ENCODE peak calls at places on chromosomes 2 and 18, in seven cellular contexts. Q, B, U, K, O, L and J are unnamed samples.

GRCh38 chr2:169982929-169983328 is 155.7 kb downstream of the UBR3 start:
- DNase-seq in Q (no peak), B (no peak), U (no peak), K (no peak), O (no peak), L (no peak), J (no peak)

GRCh38 chr2:186348200-186348599 is 137.9 kb upstream of the ZC3H15 start:
- DNase-seq in Q (peak), B (no peak), U (peak), K (no peak), O (peak), L (no peak), J (no peak)

GRCh38 chr18:13269599-13270011 is 51.0 kb downstream of the LDLRAD4 start:
- DNase-seq in Q (no peak), B (no peak), U (peak), K (peak), O (no peak), L (peak), J (no peak)

GRCh38 chr2:120869659-120870466 is 134.2 kb downstream of the GLI2 start:
- DNase-seq in Q (no peak), B (no peak), U (no peak), K (no peak), O (no peak), L (peak), J (no peak)

GRCh38 chr2:1739961-1740713 is 4.2 kb downstream of the PXDN start:
- DNase-seq in Q (peak), B (no peak), U (no peak), K (no peak), O (peak), L (peak), J (no peak)

GRCh38 chr2:237932731-237933131 is 34.1 kb upstream of the UBE2F start:
- DNase-seq in Q (peak), B (peak), U (peak), K (no peak), O (peak), L (no peak), J (no peak)

GRCh38 chr18:3230401-3231334 is 10.9 kb upstream of the MYOM1 start:
- DNase-seq in Q (peak), B (no peak), U (no peak), K (no peak), O (peak), L (no peak), J (no peak)

GRCh38 chr2:69770193-69770702 is 28.3 kb downstream of the ANXA4 start:
- DNase-seq in Q (peak), B (peak), U (peak), K (no peak), O (peak), L (no peak), J (peak)

GRCh38 chr2:161676902-161677496 is 52.8 kb downstream of the SLC4A10 start:
- DNase-seq in Q (no peak), B (no peak), U (no peak), K (no peak), O (no peak), L (no peak), J (no peak)

GRCh38 chr18:57975805-57976204 is 68.2 kb upstream of the NEDD4L start:
- DNase-seq in Q (no peak), B (no peak), U (no peak), K (no peak), O (no peak), L (no peak), J (no peak)

GRCh38 chr2:127193948-127194267 is 26.2 kb downstream of the CYP27C1 start:
- DNase-seq in Q (peak), B (peak), U (peak), K (no peak), O (peak), L (no peak), J (no peak)

GRCh38 chr2:157246212-157247067 is 11.1 kb upstream of the GALNT5 start:
- DNase-seq in Q (peak), B (peak), U (peak), K (no peak), O (peak), L (no peak), J (no peak)

GRCh38 chr2:196468394-196468793 is 171.1 kb upstream of the CCDC150 start:
- DNase-seq in Q (no peak), B (no peak), U (no peak), K (peak), O (no peak), L (no peak), J (no peak)

GRCh38 chr2:20877944-20878343 is 55.0 kb upstream of the LDAH start:
- DNase-seq in Q (peak), B (peak), U (no peak), K (no peak), O (peak), L (no peak), J (no peak)

GRCh38 chr2:180374502-180375281 is 367.6 kb upstream of the CWC22 start:
- DNase-seq in Q (no peak), B (no peak), U (no peak), K (no peak), O (peak), L (no peak), J (no peak)

GRCh38 chr2:241036964-241037421 is 38.6 kb downstream of the SNED1 start:
- DNase-seq in Q (no peak), B (no peak), U (no peak), K (peak), O (no peak), L (peak), J (no peak)

GRCh38 chr2:20611077-20611843 is 39.6 kb downstream of the HS1BP3 start:
- DNase-seq in Q (peak), B (peak), U (peak), K (peak), O (peak), L (peak), J (no peak)

GRCh38 chr2:109126501-109126860 is 2.5 kb upstream of the SH3RF3 start:
- DNase-seq in Q (peak), B (no peak), U (peak), K (no peak), O (peak), L (no peak), J (no peak)

GRCh38 chr2:195488567-195488966 is 168.5 kb upstream of the SLC39A10 start:
- DNase-seq in Q (no peak), B (no peak), U (no peak), K (no peak), O (no peak), L (no peak), J (no peak)

GRCh38 chr18:26511339-26512071 is 36.8 kb downstream of the KCTD1 start:
- DNase-seq in Q (no peak), B (no peak), U (no peak), K (no peak), O (no peak), L (no peak), J (no peak)

GRCh38 chr2:108911807-108912628 is 77.0 kb downstream of the EDAR start:
- DNase-seq in Q (no peak), B (no peak), U (no peak), K (no peak), O (no peak), L (peak), J (no peak)

DNA sequence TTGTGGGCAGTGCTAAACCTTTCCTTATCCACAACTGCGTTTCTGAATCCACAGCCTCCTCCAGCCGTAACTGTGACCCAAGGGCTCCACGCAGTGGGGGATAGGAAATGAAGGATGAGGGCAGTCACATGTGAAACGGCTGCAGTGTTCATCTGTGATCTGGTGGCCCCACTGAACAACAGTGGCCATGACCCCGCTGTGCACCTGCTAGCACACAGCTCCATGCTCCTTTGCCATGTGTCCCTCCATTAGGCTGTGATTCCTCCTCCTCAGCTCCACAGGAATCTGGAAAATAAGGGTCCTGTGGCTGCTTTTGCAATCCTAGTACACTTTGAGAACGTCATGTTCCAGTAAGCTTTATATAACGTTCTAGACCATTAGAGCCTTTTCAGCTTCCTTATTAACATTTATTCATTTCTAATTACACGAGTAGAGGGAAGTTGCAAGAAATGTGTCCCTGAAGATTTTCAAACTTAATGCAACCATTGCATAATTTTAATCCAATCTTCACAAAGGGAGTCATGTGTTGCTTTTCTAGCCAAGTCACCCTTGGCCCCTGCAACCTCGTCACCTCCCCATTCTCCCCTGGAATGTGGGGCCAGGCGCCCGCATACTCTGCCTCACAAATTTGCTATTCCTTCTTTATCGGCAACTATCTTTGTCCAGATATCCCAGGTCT is 7.1 kb upstream of the NAPG start:
- DNase-seq in Q (peak), B (no peak), U (peak), K (peak), O (peak), L (peak), J (no peak)
- TF ChIP-seq CTCF in Q (peak), B (peak), U (peak), K (no peak), O (peak), L (no peak), J (no peak)

DNA sequence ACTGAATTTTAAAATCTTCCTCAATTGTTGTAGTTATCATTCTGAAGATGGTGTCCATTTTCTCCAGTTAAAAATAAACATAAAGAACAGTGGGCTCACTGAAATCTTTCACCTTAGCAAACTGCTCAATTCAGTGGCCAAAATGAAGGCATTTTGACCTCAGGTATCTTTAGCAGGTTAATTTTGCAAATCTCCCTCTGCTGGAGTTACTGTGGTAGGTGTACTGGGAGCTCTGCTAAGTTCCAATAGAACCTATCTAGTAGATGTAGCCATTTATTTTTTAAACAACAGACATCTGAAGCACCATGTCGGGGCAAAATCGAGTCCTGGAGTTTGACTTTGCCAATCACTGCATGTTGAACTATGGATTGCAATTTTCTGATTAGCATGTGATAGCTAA is 177.1 kb downstream of the IRS1 start:
- DNase-seq in Q (no peak), B (no peak), U (no peak), K (no peak), O (no peak), L (no peak), J (no peak)
- TF ChIP-seq CTCF in Q (peak), B (no peak), U (no peak), K (peak), O (peak), L (peak), J (no peak)

DNA sequence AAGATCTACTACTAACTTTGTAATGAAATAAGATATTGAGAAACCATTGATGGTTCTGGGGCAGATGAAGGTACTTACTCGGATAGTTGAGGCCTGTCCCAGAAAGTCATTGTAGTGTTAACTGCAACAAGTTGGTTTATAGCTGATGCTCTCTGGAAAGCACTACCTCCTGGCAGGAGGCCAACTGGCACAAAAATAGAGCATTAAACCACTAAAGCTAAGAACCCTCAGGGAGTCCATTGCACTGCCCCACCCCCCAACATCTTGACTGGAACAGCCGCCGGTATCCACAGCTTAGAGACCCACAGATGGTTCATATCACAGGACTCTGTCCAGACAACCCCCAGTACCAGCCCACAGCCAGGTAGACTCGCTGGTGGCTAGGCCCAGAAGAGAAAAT is 552.4 kb upstream of the CRIM1 start:
- DNase-seq in Q (no peak), B (no peak), U (no peak), K (no peak), O (no peak), L (no peak), J (no peak)
- TF ChIP-seq CTCF in Q (no peak), B (no peak), U (no peak), K (no peak), O (no peak), L (no peak), J (no peak)

DNA sequence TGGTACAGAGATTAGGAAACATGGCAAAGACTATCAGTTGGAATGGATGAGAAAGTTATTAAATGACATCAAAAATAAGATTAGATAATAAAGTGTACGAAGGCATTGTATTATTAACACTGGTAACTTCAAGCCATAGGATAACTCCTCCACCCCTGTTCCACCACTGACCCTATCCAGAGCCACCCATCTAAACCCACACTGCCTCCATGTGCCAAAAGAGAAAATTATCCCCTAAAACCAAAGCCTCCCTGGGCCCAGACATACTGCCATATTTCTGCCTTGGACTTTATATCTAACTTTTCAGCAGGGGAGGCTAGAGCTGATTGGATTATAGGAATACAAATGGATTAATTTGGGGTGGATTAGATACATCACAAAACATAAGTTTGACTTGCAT is 443.7 kb downstream of the BCL11A start:
- DNase-seq in Q (no peak), B (no peak), U (no peak), K (no peak), O (no peak), L (no peak), J (no peak)
- TF ChIP-seq CTCF in Q (no peak), B (no peak), U (no peak), K (no peak), O (no peak), L (no peak), J (no peak)

DNA sequence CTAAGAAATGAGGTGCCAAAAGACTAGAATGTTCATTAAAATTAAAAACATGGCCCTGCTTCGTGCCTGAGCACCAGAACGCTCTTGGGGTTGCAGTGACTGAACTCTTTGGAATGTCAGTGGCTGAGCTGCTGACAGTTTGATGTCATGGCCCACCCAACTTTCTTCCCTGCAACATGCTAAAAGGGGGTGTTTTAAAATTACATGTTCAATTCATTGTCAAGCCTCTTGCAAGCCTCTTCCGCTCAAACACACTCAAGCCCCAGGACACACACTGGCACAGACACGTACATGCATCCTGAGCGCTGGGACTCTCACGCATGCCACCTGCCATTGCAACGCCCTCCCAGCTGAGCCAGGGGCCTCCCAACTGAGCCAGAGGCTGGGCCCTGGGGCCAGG is 12.6 kb downstream of the RUFY4 start:
- DNase-seq in Q (peak), B (peak), U (peak), K (no peak), O (peak), L (no peak), J (no peak)
- TF ChIP-seq CTCF in Q (no peak), B (no peak), U (no peak), K (no peak), O (no peak), L (no peak), J (no peak)

DNA sequence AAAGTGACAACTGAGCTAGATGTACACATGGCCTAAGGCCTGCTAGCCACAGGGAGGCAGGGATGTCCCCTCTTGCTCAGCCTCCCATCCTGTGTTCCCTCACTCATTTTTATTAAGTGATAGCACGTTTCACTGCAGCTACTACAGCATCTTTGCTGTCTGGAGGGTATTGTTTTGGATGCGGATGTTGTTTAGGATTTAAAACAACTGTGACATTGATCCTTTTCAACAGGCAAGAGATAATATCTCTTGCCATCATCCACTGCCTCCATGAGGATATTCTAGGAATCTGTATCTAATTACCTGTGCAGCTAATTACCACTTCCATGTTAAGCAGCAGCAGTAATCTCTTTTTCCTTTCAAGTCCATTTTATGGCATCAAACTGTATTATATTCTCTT is 345.4 kb downstream of the PARD3B start:
- DNase-seq in Q (no peak), B (no peak), U (no peak), K (no peak), O (no peak), L (no peak), J (no peak)
- TF ChIP-seq CTCF in Q (no peak), B (no peak), U (no peak), K (no peak), O (no peak), L (no peak), J (no peak)

DNA sequence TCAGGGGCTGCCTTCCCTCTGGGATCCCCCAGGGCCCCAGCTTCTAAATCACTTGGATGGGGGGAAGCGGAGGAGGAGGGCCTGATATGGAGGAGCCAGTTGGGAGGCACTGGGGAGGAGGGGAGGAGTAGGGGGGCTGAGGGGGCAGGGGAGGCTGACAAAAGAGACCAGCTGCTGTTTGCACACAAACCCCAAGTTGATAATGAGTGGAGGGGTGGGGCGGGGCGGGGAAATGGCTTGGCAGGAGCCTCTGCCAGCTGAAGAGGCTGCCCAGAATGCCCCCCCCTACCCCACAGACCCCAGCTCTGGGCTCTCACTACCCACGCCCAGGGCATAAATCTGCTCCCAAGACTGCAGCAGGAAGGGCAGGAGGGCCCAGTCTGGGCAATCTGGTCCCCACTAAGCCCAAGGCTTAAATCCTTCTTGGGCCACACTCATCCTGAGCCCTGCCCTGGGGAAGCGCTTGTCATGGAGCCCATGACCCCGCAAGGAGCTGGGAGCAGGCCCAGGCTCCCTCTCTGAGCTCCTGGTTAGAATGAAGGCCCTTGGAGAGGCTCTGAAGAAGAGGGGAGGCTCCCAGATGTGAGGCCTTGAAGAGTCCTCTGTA is 24.9 kb upstream of the PTMA start:
- DNase-seq in Q (no peak), B (no peak), U (no peak), K (no peak), O (no peak), L (peak), J (no peak)
- TF ChIP-seq CTCF in Q (no peak), B (no peak), U (no peak), K (no peak), O (no peak), L (no peak), J (no peak)

GRCh38 chr2:229714736-229715541 is 584 bp upstream of the DNER start:
- DNase-seq in Q (peak), B (no peak), U (peak), K (peak), O (peak), L (peak), J (no peak)
- TF ChIP-seq CTCF in Q (no peak), B (peak), U (no peak), K (no peak), O (no peak), L (no peak), J (no peak)

GRCh38 chr18:31516432-31516831 is 18.5 kb downstream of the DSG2 start:
- DNase-seq in Q (no peak), B (no peak), U (no peak), K (no peak), O (no peak), L (no peak), J (no peak)
- TF ChIP-seq CTCF in Q (no peak), B (no peak), U (no peak), K (no peak), O (no peak), L (no peak), J (no peak)

GRCh38 chr2:230326453-230327417 is at the start of gene SP140L:
- DNase-seq in Q (peak), B (peak), U (peak), K (peak), O (peak), L (peak), J (peak)

GRCh38 chr2:230330206-230330605 is 3.2 kb downstream of the SP140L start:
- DNase-seq in Q (no peak), B (no peak), U (no peak), K (no peak), O (no peak), L (no peak), J (no peak)

GRCh38 chr2:230327418-230328154 is 593 bp downstream of the SP140L start:
- DNase-seq in Q (no peak), B (no peak), U (no peak), K (peak), O (no peak), L (no peak), J (no peak)

GRCh38 chr2:230328155-230328458 is 1.1 kb downstream of the SP140L start:
- DNase-seq in Q (no peak), B (no peak), U (no peak), K (no peak), O (no peak), L (no peak), J (no peak)

DNA sequence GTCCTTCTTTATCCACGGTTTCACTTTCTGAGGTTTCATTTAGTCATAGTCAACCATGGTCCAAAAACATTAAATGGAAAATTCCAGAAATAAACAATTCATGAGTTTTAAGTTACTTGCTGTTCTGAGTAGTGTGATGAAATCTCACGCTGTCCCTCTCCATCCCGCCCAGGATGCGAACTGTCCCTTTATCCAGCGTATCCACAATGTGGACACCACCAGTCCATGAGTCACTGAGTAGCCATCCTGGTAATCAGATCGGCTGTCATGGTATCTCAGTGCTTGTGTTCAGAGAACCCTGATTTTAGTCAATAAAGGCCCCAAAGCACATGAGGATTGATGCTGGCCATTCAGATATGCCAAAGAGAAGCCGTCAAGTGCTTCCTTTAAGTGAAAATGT is 3.7 kb downstream of the SP140L start:
- DNase-seq in Q (peak), B (no peak), U (no peak), K (no peak), O (peak), L (no peak), J (no peak)
- TF ChIP-seq CTCF in Q (no peak), B (no peak), U (no peak), K (no peak), O (no peak), L (no peak), J (no peak)